ENCODE peak calls at places on chromosomes 3 and 15, in ten cellular contexts. N is heart left ventricle; H is mammary epithelial cell; O is endothelial cell of umbilical vein; V is fibroblast of lung; G is colonic mucosa; R is uterus; T is CD8-positive, alpha-beta T cell; X is left ventricle myocardium inferior; Z is breast epithelium. W is an unnamed sample. For H3K27me3 and H3K4me1, the result is how much of the 10 kb centered on the place peaks cover.

GRCh38 chr3:164064298-164064697 is 1014.0 kb downstream of the SI start:
- DNase-seq in X (no peak), N (no peak), G (no peak), V (no peak), H (no peak), R (no peak), O (no peak), Z (no peak), T (no peak), W (no peak)

GRCh38 chr15:51030649-51031316 is 63.9 kb downstream of the TNFAIP8L3 start:
- DNase-seq in N (no peak), X (no peak), H (peak), G (no peak), R (no peak), V (peak), T (no peak), O (no peak), Z (no peak), W (peak)

GRCh38 chr15:57356636-57357035 is 19.7 kb upstream of the CGNL1 start:
- DNase-seq in Z (no peak), G (no peak), O (peak), N (no peak), H (peak), X (no peak), R (no peak), T (no peak), V (no peak), W (no peak)

GRCh38 chr15:81279621-81280051 is 44.3 kb downstream of the STARD5 start:
- DNase-seq in Z (no peak), X (no peak), R (no peak), V (no peak), N (no peak), H (no peak), G (no peak), T (peak), O (peak), W (no peak)

GRCh38 chr3:112391648-112392047 is 58.7 kb downstream of the CD200 start:
- DNase-seq in Z (no peak), H (no peak), T (no peak), R (no peak), X (no peak), G (no peak), O (no peak), V (no peak), N (no peak), W (no peak)

GRCh38 chr15:97071658-97072057 is 741.2 kb downstream of the NR2F2 start:
- DNase-seq in O (no peak), Z (no peak), G (no peak), T (no peak), H (no peak), X (no peak), N (no peak), R (no peak), V (no peak), W (no peak)

GRCh38 chr15:74768771-74769342 is 13.0 kb upstream of the CSK start:
- DNase-seq in Z (peak), R (peak), H (no peak), G (peak), T (peak), V (peak), O (peak), N (peak), X (peak), W (no peak)

GRCh38 chr3:151976211-151977050 is 103.0 kb downstream of the SUCNR1 start:
- DNase-seq in X (no peak), N (no peak), G (no peak), Z (no peak), H (peak), T (no peak), V (peak), O (peak), R (no peak), W (no peak)

GRCh38 chr3:194867270-194867983 is 181.7 kb downstream of the FAM43A start:
- DNase-seq in X (peak), V (no peak), N (peak), G (peak), O (peak), H (no peak), Z (no peak), T (no peak), R (no peak), W (no peak)

GRCh38 chr3:170429050-170429449 is 10.4 kb downstream of the CLDN11 start:
- DNase-seq in T (no peak), G (no peak), R (no peak), O (peak), X (no peak), N (no peak), H (peak), V (peak), Z (peak), W (no peak)

GRCh38 chr3:4512895-4513616 is 19.9 kb downstream of the ITPR1 start:
- DNase-seq in G (no peak), Z (no peak), N (peak), T (no peak), X (no peak), R (no peak), V (no peak), O (no peak), H (no peak), W (no peak)

GRCh38 chr3:146117406-146118285 is 43.3 kb downstream of the PLOD2 start:
- DNase-seq in N (no peak), O (no peak), H (peak), Z (no peak), X (no peak), R (no peak), V (peak), G (no peak), T (no peak), W (no peak)

GRCh38 chr15:61831505-61831921 is 228.7 kb downstream of the VPS13C start:
- DNase-seq in O (no peak), R (no peak), T (no peak), X (no peak), G (no peak), Z (peak), N (no peak), H (no peak), V (no peak), W (no peak)

GRCh38 chr3:160114352-160114751 is 110.9 kb upstream of the C3orf80 start:
- DNase-seq in V (no peak), O (no peak), N (no peak), T (no peak), R (no peak), Z (no peak), X (no peak), G (no peak), H (no peak), W (no peak)

DNA sequence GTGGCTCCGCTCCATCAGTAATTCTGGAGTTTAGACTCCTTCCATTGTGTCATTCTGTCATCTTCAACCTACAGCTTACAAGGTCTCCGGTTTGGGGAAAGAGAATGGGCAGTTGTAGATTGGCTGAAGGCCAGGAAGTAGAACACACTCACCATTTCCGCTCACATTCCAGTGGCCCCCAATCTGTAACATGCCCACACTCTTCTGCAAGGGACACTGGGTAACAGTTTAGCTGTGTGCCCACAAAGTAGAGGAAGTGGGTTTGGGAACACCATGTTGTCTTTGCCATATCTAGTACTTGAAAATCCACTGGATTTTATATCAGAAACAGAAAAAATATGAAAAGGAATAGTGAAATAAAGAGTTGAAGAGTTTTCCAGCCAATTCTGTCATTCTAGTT is 153.5 kb downstream of the SV2B start:
- DNase-seq in H (no peak), O (no peak), X (no peak), T (no peak), G (no peak), Z (no peak), N (no peak), V (no peak), R (no peak), W (no peak)
- H3K27me3 ChIP-seq in H (under half), O (under half), X (under half), T (under half), G (under half), Z (under half), N (under half), V (under half), R (under half), W (under half)

DNA sequence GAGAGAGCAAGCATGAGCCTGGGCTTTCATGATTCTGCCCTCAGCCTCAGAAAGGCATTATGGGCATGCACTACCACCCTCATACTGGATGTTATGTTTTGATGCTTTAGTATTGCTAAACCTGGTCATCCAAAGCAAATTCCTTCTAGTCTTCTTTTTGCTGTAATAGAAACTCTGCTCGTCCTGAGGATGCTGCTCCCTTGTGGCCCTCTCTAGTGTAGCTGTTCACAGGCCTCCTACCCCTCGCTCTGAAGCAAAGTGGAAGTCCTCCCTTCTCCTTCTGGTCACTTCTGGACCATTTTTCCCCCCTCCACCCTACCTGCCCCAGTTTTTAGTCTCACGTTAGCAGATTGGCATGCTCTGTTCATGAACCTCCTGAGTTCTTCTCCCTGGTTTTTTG is 22.9 kb upstream of the CCNL1 start:
- DNase-seq in X (no peak), H (no peak), G (no peak), T (no peak), Z (no peak), O (no peak), V (no peak), R (no peak), N (no peak), W (no peak)
- TF ChIP-seq CTCF in X (no peak), H (no peak), G (no peak), T (no peak), Z (no peak), O (no peak), V (no peak), R (no peak), N (no peak), W (no peak)

DNA sequence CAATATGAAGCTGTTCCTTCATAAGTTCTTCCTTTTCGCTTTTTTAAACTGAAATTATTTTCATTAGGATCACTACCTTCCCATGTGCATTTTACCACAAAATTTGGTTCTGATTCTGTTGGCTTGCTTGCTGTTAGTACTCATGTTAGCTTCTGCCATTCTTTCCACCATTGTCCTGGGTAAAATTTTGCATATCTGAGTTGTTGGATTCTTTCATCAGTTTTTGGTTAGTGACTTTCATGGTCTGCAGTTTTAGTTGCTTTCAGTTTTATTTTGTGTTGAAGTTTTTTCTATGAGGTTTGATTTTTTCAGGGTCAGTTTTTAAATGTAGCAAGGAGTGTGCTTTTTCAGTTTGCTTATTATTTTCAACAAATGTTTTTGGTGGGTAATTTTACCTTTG is 71.9 kb downstream of the SMAD3 start:
- DNase-seq in G (no peak), T (no peak), V (no peak), H (no peak), O (no peak), R (no peak), Z (no peak), X (no peak), N (no peak), W (no peak)
- H3K4me1 ChIP-seq in G (under half), T (under half), V (half or more), H (under half), O (half or more), R (under half), Z (under half), X (half or more), N (half or more), W (under half)

DNA sequence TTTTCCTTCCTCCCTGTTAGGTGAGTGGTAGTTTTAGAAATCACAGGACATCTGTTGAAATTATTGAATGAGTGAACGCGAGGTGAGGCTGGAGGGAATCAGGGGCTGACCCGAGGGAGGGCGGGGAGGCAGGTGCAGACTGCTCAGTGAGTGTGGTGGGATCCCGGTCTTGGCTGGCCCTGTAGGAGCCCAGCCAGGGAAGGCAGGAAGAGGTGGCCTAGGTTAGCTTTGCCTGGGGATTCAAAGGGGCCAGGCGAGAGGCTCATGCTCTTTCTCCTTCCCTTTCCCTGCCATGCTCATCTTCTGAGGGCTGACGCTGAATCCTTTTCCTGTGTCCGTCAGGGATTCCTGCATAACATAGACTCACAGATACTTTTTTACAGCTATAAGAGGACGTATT is 15.1 kb downstream of the CACNA1D start:
- DNase-seq in N (no peak), O (no peak), T (no peak), V (no peak), X (no peak), R (no peak), H (no peak), Z (no peak), G (no peak), W (no peak)
- H3K27me3 ChIP-seq in N (under half), O (under half), T (under half), V (under half), X (half or more), R (under half), H (under half), Z (under half), G (under half), W (under half)

GRCh38 chr15:70854669-70854976 is 666 bp upstream of the LARP6 start:
- DNase-seq in N (no peak), O (peak), T (no peak), H (peak), X (no peak), R (no peak), V (peak), G (no peak), Z (no peak), W (no peak)
- TF ChIP-seq CTCF in N (peak), O (no peak), T (no peak), H (peak), X (no peak), R (peak), V (peak), G (no peak), Z (no peak), W (no peak)

GRCh38 chr3:10873415-10873814 is 57.4 kb downstream of the SLC6A11 start:
- DNase-seq in N (no peak), R (no peak), G (no peak), T (no peak), V (no peak), O (no peak), X (no peak), H (no peak), Z (no peak), W (no peak)

GRCh38 chr3:10870296-10870695 is 54.3 kb downstream of the SLC6A11 start:
- DNase-seq in N (no peak), R (no peak), Z (no peak), T (no peak), V (no peak), H (no peak), X (no peak), G (no peak), O (no peak), W (no peak)

DNA sequence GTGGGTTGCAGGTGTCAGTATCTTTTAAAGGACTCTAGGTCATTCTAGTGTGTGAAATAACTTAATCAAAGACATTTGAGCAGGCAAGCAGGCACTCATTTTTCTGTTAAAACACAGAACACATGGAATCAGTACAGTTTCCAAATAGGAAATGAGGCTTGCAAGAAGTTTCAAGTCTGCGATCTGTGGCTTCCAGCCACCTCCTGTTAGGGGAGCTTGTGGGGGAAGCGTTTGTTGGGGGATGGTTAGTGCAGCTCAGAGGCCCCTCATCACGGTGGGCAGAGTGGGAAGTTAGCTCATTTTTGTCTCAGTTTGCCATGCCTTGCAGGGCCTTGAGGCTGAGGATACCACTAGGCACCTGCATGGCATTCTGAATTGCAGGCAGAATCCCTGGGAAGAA is 59.9 kb downstream of the SLC6A11 start:
- DNase-seq in R (no peak), G (no peak), Z (no peak), X (no peak), N (no peak), O (no peak), T (no peak), V (no peak), H (no peak), W (no peak)
- H3K4me1 ChIP-seq in R (under half), G (under half), Z (under half), X (under half), N (under half), O (under half), T (under half), V (under half), H (under half), W (under half)

GRCh38 chr15:32781781-32782180 is 64.0 kb downstream of the GREM1 start:
- DNase-seq in G (no peak), N (no peak), T (no peak), O (peak), X (no peak), R (no peak), H (no peak), V (no peak), Z (no peak), W (no peak)
- H3K27me3 ChIP-seq in G (under half), N (under half), T (under half), O (under half), X (under half), R (under half), H (under half), V (under half), Z (under half), W (under half)

W was measured in ascending aorta.